ENCODE peak calls at places on chromosomes 5 and 9, in nine cellular contexts. Y is activated CD8-positive, alpha-beta memory T cell treated with anti-CD3 and anti-CD28 coated beads, Interleukin-2, amount 50 U/mL, for 4 hours; G is Caki2; H is brain pericyte; K is germinal center; U is iris pigment epithelial cell; M is heart right ventricle; L is amygdala; F is HTR-8/SVneo. J is an unnamed sample.

GRCh38 chr5:15533124-15533893 is 33.3 kb downstream of the FBXL7 start:
- DNase-seq in Y (no peak), G (no peak), M (no peak), U (peak), H (no peak), F (no peak), L (no peak), K (no peak), J (no peak)

GRCh38 chr5:149271717-149272558 is at the start of gene AFAP1L1:
- DNase-seq in U (peak), Y (peak), M (peak), F (peak), H (no peak), L (peak), K (peak), G (peak), J (no peak)

GRCh38 chr9:134442087-134442470 is 115.8 kb downstream of the RXRA start:
- DNase-seq in L (no peak), G (no peak), U (peak), Y (no peak), K (no peak), F (no peak), M (peak), H (peak), J (no peak)

GRCh38 chr5:141492168-141492885 is 3.4 kb downstream of the PCDHGC5 start:
- DNase-seq in L (no peak), H (no peak), Y (no peak), G (no peak), M (no peak), F (no peak), K (peak), U (no peak), J (no peak)

GRCh38 chr9:85178486-85178885 is 509.0 kb downstream of the NTRK2 start:
- DNase-seq in G (no peak), Y (no peak), H (no peak), M (no peak), K (no peak), F (no peak), U (no peak), L (no peak), J (no peak)

GRCh38 chr9:134314039-134314949 is 12.0 kb upstream of the RXRA start:
- DNase-seq in U (no peak), M (peak), G (no peak), H (no peak), K (no peak), F (no peak), Y (no peak), L (no peak), J (no peak)

GRCh38 chr5:132428811-132429440 is 59.4 kb downstream of the SLC22A5 start:
- DNase-seq in U (peak), K (no peak), H (no peak), L (no peak), F (peak), Y (no peak), G (no peak), M (no peak), J (no peak)

GRCh38 chr5:83400712-83401111 is 70.8 kb upstream of the VCAN start:
- DNase-seq in F (no peak), L (no peak), H (no peak), M (no peak), Y (no peak), U (no peak), K (no peak), G (no peak), J (no peak)

GRCh38 chr9:85717220-85717619 is 24.5 kb downstream of the AGTPBP1 start:
- DNase-seq in F (no peak), H (no peak), M (no peak), K (no peak), L (no peak), G (no peak), U (no peak), Y (no peak), J (no peak)

GRCh38 chr5:106292654-106293053 is 1378.1 kb downstream of the EFNA5 start:
- DNase-seq in Y (no peak), M (no peak), G (no peak), F (no peak), H (no peak), L (no peak), U (peak), K (no peak), J (no peak)

GRCh38 chr9:89419978-89420394 is 77.9 kb downstream of the SEMA4D start:
- DNase-seq in Y (no peak), G (no peak), L (no peak), K (no peak), M (no peak), H (no peak), U (no peak), F (no peak), J (no peak)

GRCh38 chr5:14414615-14415515 is 166.7 kb upstream of the OTULINL start:
- DNase-seq in Y (no peak), F (no peak), H (no peak), K (no peak), U (no peak), M (no peak), G (no peak), L (no peak), J (no peak)

J was measured in DND-41.